ENCODE peak calls at places on chromosome 15, in seven cellular contexts. Q, F, A, U, O, S and D are unnamed samples.

GRCh38 chr15:39920510-39921273 is 626 bp upstream of the GPR176 start:
- DNase-seq in U (peak; percentile 84), A (peak; percentile 70), O (peak; percentile 82), S (peak; percentile 63), Q (peak; percentile 82), F (peak; percentile 80), D (peak; percentile 86)

GRCh38 chr15:34084086-34084485 is 17.6 kb downstream of the EMC7 start:
- DNase-seq in S (no peak), A (no peak), O (no peak), Q (no peak), U (peak; percentile 84), F (no peak), D (no peak)

GRCh38 chr15:73926191-73927002 is at the start of gene LOXL1:
- DNase-seq in F (peak; percentile 90), Q (peak; percentile 92), A (peak; percentile 80), U (peak; percentile 92), O (peak; percentile 87), S (peak; percentile 64), D (peak; percentile 80)

GRCh38 chr15:52095597-52096262 is 16.8 kb downstream of the BCL2L10 start:
- DNase-seq in O (peak; percentile 93), A (no peak), U (peak; percentile 93), F (no peak), Q (peak; percentile 85), S (no peak), D (no peak)

GRCh38 chr15:86139828-86140227 is 60.2 kb downstream of the AGBL1 start:
- DNase-seq in U (no peak), O (no peak), Q (no peak), A (peak; percentile 73), S (no peak), F (peak; percentile 57), D (no peak)

GRCh38 chr15:64749167-64749566 is 26.2 kb downstream of the RBPMS2 start:
- DNase-seq in Q (no peak), F (no peak), U (peak; percentile 86), A (no peak), O (peak; percentile 94), S (no peak), D (no peak)

GRCh38 chr15:96878129-96878528 is 547.6 kb downstream of the NR2F2 start:
- DNase-seq in O (no peak), F (peak; percentile 48), U (no peak), Q (no peak), S (no peak), A (no peak), D (no peak)

GRCh38 chr15:77126927-77127326 is 56.0 kb upstream of the TSPAN3 start:
- DNase-seq in Q (no peak), F (no peak), A (no peak), O (no peak), S (no peak), U (no peak), D (no peak)

GRCh38 chr15:51726302-51727073 is 11.0 kb downstream of the LYSMD2 start:
- DNase-seq in O (peak; percentile 93), A (peak; percentile 90), S (peak; percentile 46), U (peak; percentile 93), Q (peak; percentile 97), F (peak; percentile 99), D (peak; percentile 55)

GRCh38 chr15:34987182-34987488 is 952 bp downstream of the ZNF770 start:
- DNase-seq in S (no peak), U (no peak), A (no peak), F (peak; percentile 42), Q (peak; percentile 23), O (no peak), D (no peak)

GRCh38 chr15:80679167-80679804 is 15.8 kb upstream of the ABHD17C start:
- DNase-seq in S (no peak), A (peak; percentile 30), F (peak; percentile 54), U (no peak), Q (no peak), O (peak; percentile 94), D (no peak)

GRCh38 chr15:80682201-80682600 is 12.9 kb upstream of the ABHD17C start:
- DNase-seq in Q (no peak), F (no peak), O (no peak), A (no peak), S (no peak), U (no peak), D (no peak)

GRCh38 chr15:80684697-80685096 is 10.4 kb upstream of the ABHD17C start:
- DNase-seq in A (no peak), U (no peak), Q (no peak), S (no peak), F (no peak), O (no peak), D (no peak)

GRCh38 chr15:80677041-80677440 is 18.1 kb upstream of the ABHD17C start:
- DNase-seq in U (no peak), F (no peak), O (no peak), A (no peak), Q (no peak), S (no peak), D (no peak)

DNA sequence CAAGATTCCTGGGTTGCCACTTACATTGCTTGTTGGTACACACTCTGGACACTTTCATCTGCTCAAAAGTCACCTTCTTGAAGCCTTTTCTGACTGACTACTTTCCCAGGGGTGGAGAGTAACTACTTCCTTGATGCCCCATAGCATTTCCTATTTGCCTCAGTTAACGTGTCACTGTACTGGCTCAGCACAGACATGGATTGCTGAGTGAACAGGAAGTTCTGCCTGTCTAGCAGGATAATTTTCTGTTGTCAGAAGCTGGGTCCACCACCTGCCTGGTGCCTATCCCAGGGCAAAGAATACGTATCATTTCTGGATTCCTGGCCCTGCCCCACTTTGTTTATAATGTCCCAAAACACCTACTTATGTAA is 15.3 kb upstream of the ABHD17C start:
- DNase-seq in F (no peak), Q (no peak), S (no peak), O (peak; percentile 60), A (no peak), U (no peak), D (no peak)
- H3K4ac ChIP-seq in F (no peak overlapping the region), Q (no peak overlapping the region), S (no peak overlapping the region), O (no peak overlapping the region), A (no peak overlapping the region), U (no peak overlapping the region), D (no peak overlapping the region)

DNA sequence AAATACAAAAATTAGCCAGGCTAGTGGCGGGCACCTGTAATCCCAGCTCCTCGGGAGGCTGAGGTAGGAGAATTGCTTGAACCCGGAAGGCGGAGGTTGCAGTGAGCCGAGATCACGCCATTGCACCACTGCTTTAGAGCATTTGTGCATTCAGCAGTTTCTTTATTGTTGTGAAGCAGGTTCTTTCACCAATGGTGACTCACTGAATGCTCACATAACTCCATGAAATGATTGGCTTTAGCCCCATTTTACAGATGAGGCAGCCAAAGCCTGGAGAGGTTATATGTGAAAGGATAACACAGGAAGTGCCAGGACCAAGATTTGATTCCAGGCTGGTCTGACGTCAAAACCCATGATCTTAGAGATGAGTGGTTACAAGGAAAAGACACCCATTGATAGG is 195.2 kb downstream of the SLCO3A1 start:
- DNase-seq in A (no peak), S (no peak), U (no peak), Q (no peak), F (no peak), O (peak; percentile 54), D (no peak)
- H3K4ac ChIP-seq in A (no peak overlapping the region), S (no peak overlapping the region), U (no peak overlapping the region), Q (no peak overlapping the region), F (no peak overlapping the region), O (no peak overlapping the region), D (no peak overlapping the region)

GRCh38 chr15:48850648-48851047 is 27.3 kb upstream of the EID1 start:
- DNase-seq in F (no peak), S (no peak), Q (no peak), A (no peak), O (no peak), U (no peak), D (no peak)
- H3K4ac ChIP-seq in F (no peak overlapping the region), S (no peak overlapping the region), Q (no peak overlapping the region), A (no peak overlapping the region), O (no peak overlapping the region), U (no peak overlapping the region), D (no peak overlapping the region)

GRCh38 chr15:44711356-44712107 is at the start of gene B2M:
- DNase-seq in A (peak; percentile 94), F (peak; percentile 98), S (peak; percentile 95), U (peak; percentile 96), O (peak; percentile 99), Q (peak; percentile 98), D (peak; percentile 83)
- H3K4ac ChIP-seq in A (no peak within 1 kb of the TSS), F (peak within 1 kb of the TSS; percentile 22), S (no peak within 1 kb of the TSS), U (peak within 1 kb of the TSS; percentile 94), O (peak within 1 kb of the TSS; percentile 20), Q (peak within 1 kb of the TSS; percentile 85), D (no peak within 1 kb of the TSS)

GRCh38 chr15:27933562-27933961 is 165.6 kb downstream of the OCA2 start:
- DNase-seq in O (no peak), A (no peak), F (no peak), U (no peak), Q (no peak), S (no peak), D (no peak)
- H3K4ac ChIP-seq in O (no peak overlapping the region), A (no peak overlapping the region), F (no peak overlapping the region), U (no peak overlapping the region), Q (no peak overlapping the region), S (no peak overlapping the region), D (no peak overlapping the region)